ENCODE peak calls at places on chromosome 14, in five cellular contexts. G is pons; K is fibroblast of mammary gland; R is HFFc6; V is stimulated activated naive B cell treated with anti-CD40 and anti-IgM and Interleukin-4, amounts not matched to agents 10 μg/mL and 1 μg/mL and 100 μg/mL, for 72 hours. Z is an unnamed sample.

GRCh38 chr14:67359319-67359774 is 257 bp downstream of the ATP6V1D start:
- DNase-seq in G (no peak), K (peak), R (peak), V (no peak), Z (peak)

GRCh38 chr14:62956413-62956812 is 88.8 kb downstream of the KCNH5 start:
- DNase-seq in G (no peak), K (peak), R (no peak), V (no peak), Z (no peak)

GRCh38 chr14:105337433-105337832 is 22.9 kb downstream of the PACS2 start:
- DNase-seq in G (no peak), K (no peak), R (no peak), V (no peak), Z (no peak)

GRCh38 chr14:29215853-29216252 is 449.3 kb downstream of the FOXG1 start:
- DNase-seq in G (no peak), K (peak), R (no peak), V (no peak), Z (no peak)

GRCh38 chr14:70173569-70173968 is 15.2 kb downstream of the SLC8A3 start:
- DNase-seq in G (no peak), K (no peak), R (no peak), V (no peak), Z (no peak)

GRCh38 chr14:64450255-64450654 is 15.0 kb upstream of the AKAP5 start:
- DNase-seq in G (no peak), K (no peak), R (no peak), V (no peak), Z (no peak)

GRCh38 chr14:93067088-93067487 is 48.6 kb downstream of the ITPK1 start:
- DNase-seq in G (no peak), K (no peak), R (no peak), V (no peak), Z (no peak)

GRCh38 chr14:31206536-31207286 is 882 bp downstream of the HECTD1 start:
- DNase-seq in G (peak), K (no peak), R (no peak), V (peak), Z (no peak)

GRCh38 chr14:58969951-58970751 is 218.3 kb upstream of the DAAM1 start:
- DNase-seq in G (no peak), K (no peak), R (no peak), V (no peak), Z (no peak)

GRCh38 chr14:90301580-90302181 is 30.1 kb downstream of the NRDE2 start:
- DNase-seq in G (peak), K (peak), R (peak), V (no peak), Z (peak)

GRCh38 chr14:84465890-84466289 is 1064.1 kb upstream of the FLRT2 start:
- DNase-seq in G (no peak), K (no peak), R (no peak), V (no peak), Z (no peak)

GRCh38 chr14:99579077-99579836 is 24.8 kb downstream of the CCDC85C start:
- DNase-seq in G (no peak), K (no peak), R (no peak), V (no peak), Z (no peak)

GRCh38 chr14:93914278-93914677 is 12.9 kb upstream of the FAM181A start:
- DNase-seq in G (no peak), K (no peak), R (no peak), V (no peak), Z (no peak)

GRCh38 chr14:22221508-22221907 is 367.5 kb downstream of the DAD1 start:
- DNase-seq in G (no peak), K (peak), R (peak), V (no peak), Z (peak)

GRCh38 chr14:24903337-24903736 is 146.6 kb downstream of the STXBP6 start:
- DNase-seq in G (no peak), K (peak), R (peak), V (no peak), Z (peak)

GRCh38 chr14:76687611-76688372 is 73.5 kb upstream of the VASH1 start:
- DNase-seq in G (no peak), K (peak), R (no peak), V (no peak), Z (no peak)

GRCh38 chr14:99519931-99520421 is 38.8 kb downstream of the CCNK start:
- DNase-seq in G (no peak), K (no peak), R (no peak), V (no peak), Z (no peak)

GRCh38 chr14:67734675-67735074 is 33.0 kb downstream of the RDH12 start:
- DNase-seq in G (no peak), K (peak), R (peak), V (no peak), Z (no peak)

GRCh38 chr14:61247935-61248334 is 33.2 kb downstream of the TMEM30B start:
- DNase-seq in G (no peak), K (peak), R (peak), V (no peak), Z (no peak)

GRCh38 chr14:89252887-89253532 is 164.0 kb downstream of the FOXN3 start:
- DNase-seq in G (no peak), K (peak), R (no peak), V (no peak), Z (peak)

GRCh38 chr14:77638738-77639137 is 22.3 kb upstream of the SPTLC2 start:
- DNase-seq in G (no peak), K (peak), R (peak), V (no peak), Z (no peak)

GRCh38 chr14:101187017-101187815 is 283.7 kb upstream of the RTL1 start:
- DNase-seq in G (no peak), K (no peak), R (no peak), V (no peak), Z (no peak)

GRCh38 chr14:92108345-92109254 is 2.2 kb upstream of the ATXN3 start:
- DNase-seq in G (no peak), K (no peak), R (no peak), V (no peak), Z (no peak)

GRCh38 chr14:104132981-104133380 is 5.4 kb upstream of the KIF26A start:
- DNase-seq in G (no peak), K (no peak), R (no peak), V (no peak), Z (no peak)

GRCh38 chr14:36467332-36467731 is 52.7 kb downstream of the NKX2-1 start:
- DNase-seq in G (no peak), K (no peak), R (no peak), V (no peak), Z (no peak)

GRCh38 chr14:99181246-99181645 is 90.8 kb downstream of the BCL11B start:
- DNase-seq in G (no peak), K (no peak), R (no peak), V (no peak), Z (no peak)

GRCh38 chr14:29536886-29537511 is 390.6 kb downstream of the PRKD1 start:
- DNase-seq in G (peak), K (peak), R (peak), V (no peak), Z (peak)

GRCh38 chr14:83867871-83868270 is 1662.1 kb upstream of the FLRT2 start:
- DNase-seq in G (no peak), K (no peak), R (no peak), V (no peak), Z (no peak)

GRCh38 chr14:104657563-104658324 is 31.7 kb upstream of the INF2 start:
- DNase-seq in G (no peak), K (no peak), R (no peak), V (peak), Z (no peak)

GRCh38 chr14:101508196-101508947 is 52.9 kb upstream of the DIO3 start:
- DNase-seq in G (no peak), K (no peak), R (no peak), V (no peak), Z (no peak)

GRCh38 chr14:51883232-51883631 is 22.8 kb downstream of the GNG2 start:
- DNase-seq in G (no peak), K (no peak), R (no peak), V (no peak), Z (no peak)

GRCh38 chr14:57390806-57391562 is 598 bp downstream of the NAA30 start:
- DNase-seq in G (no peak), K (no peak), R (no peak), V (peak), Z (peak)

GRCh38 chr14:99230271-99231141 is 41.5 kb downstream of the BCL11B start:
- DNase-seq in G (no peak), K (no peak), R (no peak), V (no peak), Z (no peak)

GRCh38 chr14:51490205-51490604 is 161.5 kb upstream of the FRMD6 start:
- DNase-seq in G (no peak), K (peak), R (peak), V (no peak), Z (no peak)

GRCh38 chr14:50387543-50387942 is 9.1 kb downstream of the CDKL1 start:
- DNase-seq in G (no peak), K (no peak), R (no peak), V (no peak), Z (no peak)

Z was measured in ACHN.